ENCODE peak calls at places on chromosomes 1 and 21, in seven cellular contexts. M is pancreas, U is tibial artery, C is SJSA1, J is OCI-LY7, H is heart right ventricle, D is lung. Q is an unnamed sample. For H3K4me1, the result is how much of the 10 kb centered on the place peaks cover.

GRCh38 chr1:212920246-212920645 is 30.1 kb upstream of the VASH2 start:
- DNase-seq in M (no peak), U (no peak), C (no peak), J (no peak), H (no peak), D (no peak), Q (no peak)

GRCh38 chr21:21612446-21612845 is 614.2 kb downstream of the NCAM2 start:
- DNase-seq in M (no peak), U (no peak), C (no peak), J (no peak), H (no peak), D (no peak), Q (no peak)

GRCh38 chr1:234600418-234601216 is 9.4 kb downstream of the IRF2BP2 start:
- DNase-seq in M (no peak), U (no peak), C (no peak), J (peak), H (peak), D (no peak), Q (peak)

GRCh38 chr1:11704226-11704619 is 12.7 kb downstream of the DRAXIN start:
- DNase-seq in M (no peak), U (no peak), C (no peak), J (no peak), H (no peak), D (no peak), Q (no peak)

GRCh38 chr1:78146137-78146822 is 100.5 kb downstream of the GIPC2 start:
- DNase-seq in M (no peak), U (no peak), C (no peak), J (no peak), H (no peak), D (no peak), Q (no peak)

GRCh38 chr1:23639460-23639859 is 52.1 kb upstream of the RPL11 start:
- DNase-seq in M (no peak), U (no peak), C (no peak), J (peak), H (no peak), D (no peak), Q (no peak)

GRCh38 chr1:3677411-3677944 is 25.2 kb downstream of the TP73 start:
- DNase-seq in M (no peak), U (no peak), C (no peak), J (no peak), H (peak), D (no peak), Q (no peak)

GRCh38 chr1:197352011-197352410 is 84.0 kb downstream of the CRB1 start:
- DNase-seq in M (no peak), U (no peak), C (peak), J (no peak), H (no peak), D (no peak), Q (no peak)

GRCh38 chr1:197763307-197763706 is 12.0 kb downstream of the DENND1B start:
- DNase-seq in M (no peak), U (no peak), C (no peak), J (no peak), H (no peak), D (no peak), Q (no peak)

GRCh38 chr1:57367945-57368344 is 55.9 kb downstream of the DAB1 start:
- DNase-seq in M (no peak), U (no peak), C (no peak), J (no peak), H (no peak), D (no peak), Q (no peak)

GRCh38 chr1:96643519-96643918 is 78.1 kb upstream of the PTBP2 start:
- DNase-seq in M (no peak), U (no peak), C (no peak), J (no peak), H (no peak), D (no peak), Q (no peak)

GRCh38 chr1:205374205-205375078 is 17.7 kb upstream of the KLHDC8A start:
- DNase-seq in M (no peak), U (no peak), C (peak), J (no peak), H (no peak), D (peak), Q (no peak)

GRCh38 chr21:45365608-45366241 is 39.2 kb upstream of the COL18A1 start:
- DNase-seq in M (peak), U (no peak), C (peak), J (no peak), H (peak), D (no peak), Q (peak)

GRCh38 chr1:167881069-167881468 is 32.9 kb downstream of the ADCY10 start:
- DNase-seq in M (no peak), U (no peak), C (no peak), J (no peak), H (no peak), D (no peak), Q (no peak)

GRCh38 chr21:38913120-38913975 is 107.6 kb downstream of the ETS2 start:
- DNase-seq in M (peak), U (peak), C (peak), J (no peak), H (peak), D (peak), Q (peak)

GRCh38 chr1:27671964-27672749 is at the start of gene IFI6:
- DNase-seq in M (peak), U (peak), C (peak), J (peak), H (peak), D (peak), Q (peak)

GRCh38 chr1:239976130-239976968 is 115.3 kb upstream of the FMN2 start:
- DNase-seq in M (peak), U (peak), C (peak), J (peak), H (peak), D (no peak), Q (peak)

GRCh38 chr1:214454619-214455396 is 96.6 kb downstream of the PTPN14 start:
- DNase-seq in M (peak), U (no peak), C (peak), J (no peak), H (no peak), D (no peak), Q (no peak)

GRCh38 chr1:85975770-85976386 is 180.7 kb downstream of the COL24A1 start:
- DNase-seq in M (no peak), U (no peak), C (no peak), J (no peak), H (no peak), D (no peak), Q (no peak)

GRCh38 chr1:10835423-10836421 is 39.3 kb upstream of the CASZ1 start:
- DNase-seq in M (peak), U (no peak), C (no peak), J (no peak), H (peak), D (peak), Q (peak)

GRCh38 chr1:15226626-15227286 is 20.3 kb upstream of the FHAD1 start:
- DNase-seq in M (no peak), U (no peak), C (no peak), J (no peak), H (no peak), D (no peak), Q (no peak)

GRCh38 chr1:24744911-24745710 is at the start of gene CLIC4:
- DNase-seq in M (peak), U (peak), C (peak), J (peak), H (peak), D (peak), Q (peak)
- H3K4me1 ChIP-seq in M (under half), U (under half), C (under half), J (half or more), H (half or more), D (under half), Q (under half)

GRCh38 chr21:41166947-41167346 is 1.0 kb upstream of the BACE2 start:
- DNase-seq in M (peak), U (peak), C (no peak), J (no peak), H (peak), D (no peak), Q (no peak)
- H3K4me3 ChIP-seq in M (no peak), U (peak), C (no peak), J (no peak), H (peak), D (no peak), Q (no peak)

GRCh38 chr1:233361876-233362275 is 34.4 kb downstream of the MAP3K21 start:
- DNase-seq in M (no peak), U (no peak), C (no peak), J (no peak), H (no peak), D (no peak), Q (no peak)

GRCh38 chr1:233357595-233358446 is 30.3 kb downstream of the MAP3K21 start:
- DNase-seq in M (no peak), U (no peak), C (no peak), J (no peak), H (no peak), D (no peak), Q (no peak)

GRCh38 chr1:233359905-233360304 is 32.4 kb downstream of the MAP3K21 start:
- DNase-seq in M (no peak), U (no peak), C (no peak), J (no peak), H (no peak), D (no peak), Q (no peak)

GRCh38 chr1:233360525-233361094 is 33.1 kb downstream of the MAP3K21 start:
- DNase-seq in M (no peak), U (no peak), C (no peak), J (no peak), H (no peak), D (no peak), Q (no peak)

GRCh38 chr1:233359431-233359830 is 31.9 kb downstream of the MAP3K21 start:
- DNase-seq in M (peak), U (no peak), C (no peak), J (no peak), H (no peak), D (peak), Q (peak)
- H3K4me1 ChIP-seq in M (under half), U (under half), C (under half), J (under half), H (under half), D (under half), Q (under half)

GRCh38 chr1:2288308-2288707 is 60.2 kb downstream of the SKI start:
- DNase-seq in M (no peak), U (no peak), C (no peak), J (no peak), H (no peak), D (no peak), Q (no peak)

GRCh38 chr1:2290595-2291510 is 62.7 kb downstream of the SKI start:
- DNase-seq in M (no peak), U (peak), C (peak), J (peak), H (peak), D (peak), Q (no peak)

GRCh38 chr1:2290171-2290578 is 62.1 kb downstream of the SKI start:
- DNase-seq in M (no peak), U (no peak), C (no peak), J (no peak), H (no peak), D (no peak), Q (no peak)

GRCh38 chr1:2288816-2289536 is 60.9 kb downstream of the SKI start:
- DNase-seq in M (no peak), U (no peak), C (no peak), J (no peak), H (peak), D (no peak), Q (no peak)

DNA sequence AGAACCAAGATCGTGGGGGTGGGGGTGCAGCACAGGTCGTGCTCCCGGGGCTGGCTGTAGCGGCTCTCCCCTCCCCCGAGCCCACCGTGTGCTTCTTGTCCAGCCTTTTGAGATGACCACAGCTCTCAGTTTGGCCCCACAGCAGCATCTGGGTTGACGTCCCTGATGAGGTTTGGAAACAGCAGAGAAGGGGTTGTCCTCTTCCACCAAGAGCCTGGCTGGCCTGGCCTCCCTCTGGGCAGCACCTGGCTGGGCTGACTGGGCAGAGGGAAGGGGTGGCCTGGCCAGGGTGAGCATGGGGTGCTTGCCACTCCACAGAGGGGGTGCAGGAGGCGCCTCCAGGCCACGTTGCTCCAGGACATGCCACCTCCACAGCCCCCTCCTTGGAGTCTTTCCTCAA is 61.5 kb downstream of the SKI start:
- DNase-seq in M (no peak), U (no peak), C (peak), J (no peak), H (no peak), D (no peak), Q (no peak)
- H3K4me3 ChIP-seq in M (no peak), U (no peak), C (no peak), J (no peak), H (no peak), D (no peak), Q (no peak)

GRCh38 chr1:225777058-225777582 is 506 bp upstream of the SRP9 start:
- DNase-seq in M (no peak), U (no peak), C (no peak), J (no peak), H (no peak), D (no peak), Q (no peak)
- H3K4me1 ChIP-seq in M (under half), U (under half), C (half or more), J (half or more), H (half or more), D (under half), Q (under half)

GRCh38 chr21:36981049-36981391 is 14.6 kb upstream of the HLCS start:
- DNase-seq in M (no peak), U (no peak), C (no peak), J (no peak), H (no peak), D (no peak), Q (no peak)
- H3K4me3 ChIP-seq in M (peak), U (peak), C (no peak), J (no peak), H (peak), D (no peak), Q (peak)

GRCh38 chr1:119764220-119764619 is 4.5 kb downstream of the HMGCS2 start:
- DNase-seq in M (no peak), U (no peak), C (no peak), J (no peak), H (no peak), D (no peak), Q (no peak)
- H3K4me1 ChIP-seq in M (under half), U (under half), C (under half), J (under half), H (under half), D (under half), Q (under half)

GRCh38 chr1:119419109-119419508 is 4.2 kb downstream of the HSD3B2 start:
- DNase-seq in M (no peak), U (no peak), C (no peak), J (no peak), H (no peak), D (no peak), Q (no peak)
- H3K4me3 ChIP-seq in M (no peak), U (no peak), C (no peak), J (no peak), H (no peak), D (no peak), Q (no peak)

GRCh38 chr1:8137406-8138244 is 111.5 kb upstream of the ERRFI1 start:
- DNase-seq in M (no peak), U (peak), C (peak), J (no peak), H (no peak), D (no peak), Q (no peak)
- H3K4me1 ChIP-seq in M (under half), U (under half), C (half or more), J (under half), H (under half), D (under half), Q (under half)

GRCh38 chr1:35546614-35547013 is 10.6 kb downstream of the KIAA0319L start:
- DNase-seq in M (no peak), U (no peak), C (no peak), J (no peak), H (no peak), D (no peak), Q (no peak)
- H3K4me3 ChIP-seq in M (no peak), U (no peak), C (no peak), J (no peak), H (no peak), D (no peak), Q (no peak)